ENCODE peak calls at places on chromosome 10, in five cellular contexts. C is HS-5, Q is tibial nerve, F is NCI-H2029 treated with DMSO at 0.1 percent for 48 hours, W is thoracic aorta. D is an unnamed sample.

GRCh38 chr10:120641695-120642094 is 184.7 kb downstream of the PLPP4 start:
- DNase-seq in Q (no peak), F (no peak), C (no peak), W (no peak), D (no peak)

GRCh38 chr10:96073722-96074121 is 30.3 kb downstream of the CCNJ start:
- DNase-seq in W (no peak), C (peak), Q (no peak), F (no peak), D (no peak)

GRCh38 chr10:97517778-97518561 is 19.2 kb downstream of the UBTD1 start:
- DNase-seq in Q (no peak), C (no peak), W (no peak), F (no peak), D (no peak)

GRCh38 chr10:14547826-14548225 is 217.1 kb upstream of the FRMD4A start:
- DNase-seq in C (no peak), F (no peak), W (no peak), Q (no peak), D (no peak)

GRCh38 chr10:72353963-72354355 is 760 bp downstream of the DNAJB12 start:
- DNase-seq in C (no peak), F (no peak), W (no peak), Q (no peak), D (no peak)

GRCh38 chr10:51985326-51985725 is 285.9 kb upstream of the CSTF2T start:
- DNase-seq in C (no peak), Q (no peak), F (no peak), W (no peak), D (no peak)

GRCh38 chr10:6173203-6173602 is 29.5 kb upstream of the PFKFB3 start:
- DNase-seq in Q (no peak), F (no peak), W (no peak), C (no peak), D (no peak)

GRCh38 chr10:44199267-44199666 is 185.6 kb downstream of the CXCL12 start:
- DNase-seq in C (no peak), Q (no peak), W (no peak), F (no peak), D (no peak)

GRCh38 chr10:74072503-74072902 is 74.6 kb downstream of the VCL start:
- DNase-seq in C (no peak), Q (no peak), F (no peak), W (no peak), D (no peak)

GRCh38 chr10:110137142-110137545 is 70.3 kb upstream of the MXI1 start:
- DNase-seq in Q (peak), W (no peak), F (peak), C (peak), D (no peak)

GRCh38 chr10:105063796-105064195 is 422.7 kb downstream of the SORCS3 start:
- DNase-seq in Q (no peak), C (no peak), F (no peak), W (no peak), D (no peak)